ENCODE peak calls at places on chromosomes 4 and X, in eight cellular contexts. One of them, this sample, is unnamed.

GRCh38 chrX:119573840-119574393 is 446 bp upstream of the UBE2A start:
- DNase-seq in HCT116: peak
- DNase-seq in transverse colon: no peak
- DNase-seq in GM12892: peak
- DNase-seq in upper lobe of left lung: peak
- DNase-seq in K562: peak
- DNase-seq in stomach: no peak
- DNase-seq in GM12878: no peak
- DNase-seq in this sample: peak

GRCh38 chrX:105229146-105229545 is 8.7 kb upstream of the TEX13A start:
- DNase-seq in HCT116: no peak
- DNase-seq in transverse colon: no peak
- DNase-seq in GM12892: no peak
- DNase-seq in upper lobe of left lung: no peak
- DNase-seq in K562: no peak
- DNase-seq in stomach: no peak
- DNase-seq in GM12878: no peak
- DNase-seq in this sample: no peak

GRCh38 chr4:604131-604530 is 21.2 kb upstream of the PDE6B start:
- DNase-seq in HCT116: no peak
- DNase-seq in transverse colon: no peak
- DNase-seq in GM12892: no peak
- DNase-seq in upper lobe of left lung: no peak
- DNase-seq in K562: no peak
- DNase-seq in stomach: no peak
- DNase-seq in GM12878: no peak
- DNase-seq in this sample: no peak

GRCh38 chrX:9749141-9749540 is 16.5 kb downstream of the GPR143 start:
- DNase-seq in HCT116: no peak
- DNase-seq in transverse colon: no peak
- DNase-seq in GM12892: no peak
- DNase-seq in upper lobe of left lung: no peak
- DNase-seq in K562: no peak
- DNase-seq in stomach: no peak
- DNase-seq in GM12878: no peak
- DNase-seq in this sample: no peak

GRCh38 chr4:48912349-48912748 is 5.8 kb upstream of the OCIAD2 start:
- DNase-seq in HCT116: no peak
- DNase-seq in transverse colon: no peak
- DNase-seq in GM12892: no peak
- DNase-seq in upper lobe of left lung: no peak
- DNase-seq in K562: no peak
- DNase-seq in stomach: no peak
- DNase-seq in GM12878: no peak
- DNase-seq in this sample: no peak

GRCh38 chr4:23934915-23935314 is 45.1 kb upstream of the PPARGC1A start:
- DNase-seq in HCT116: no peak
- DNase-seq in transverse colon: peak
- DNase-seq in GM12892: no peak
- DNase-seq in upper lobe of left lung: peak
- DNase-seq in K562: no peak
- DNase-seq in stomach: peak
- DNase-seq in GM12878: no peak
- DNase-seq in this sample: peak

GRCh38 chr4:73729534-73730165 is 10.7 kb upstream of the CXCL8 start:
- DNase-seq in HCT116: peak
- DNase-seq in transverse colon: peak
- DNase-seq in GM12892: no peak
- DNase-seq in upper lobe of left lung: peak
- DNase-seq in K562: peak
- DNase-seq in stomach: peak
- DNase-seq in GM12878: no peak
- DNase-seq in this sample: peak

GRCh38 chr4:124902111-124902510 is 189.6 kb upstream of the ANKRD50 start:
- DNase-seq in HCT116: no peak
- DNase-seq in transverse colon: no peak
- DNase-seq in GM12892: no peak
- DNase-seq in upper lobe of left lung: no peak
- DNase-seq in K562: no peak
- DNase-seq in stomach: no peak
- DNase-seq in GM12878: no peak
- DNase-seq in this sample: no peak

GRCh38 chrX:103688949-103689348 is 2.5 kb upstream of the MORF4L2 start:
- DNase-seq in HCT116: no peak
- DNase-seq in transverse colon: no peak
- DNase-seq in GM12892: no peak
- DNase-seq in upper lobe of left lung: no peak
- DNase-seq in K562: no peak
- DNase-seq in stomach: no peak
- DNase-seq in GM12878: no peak
- DNase-seq in this sample: no peak

GRCh38 chrX:83469551-83469950 is 38.5 kb upstream of the POU3F4 start:
- DNase-seq in HCT116: no peak
- DNase-seq in transverse colon: peak
- DNase-seq in GM12892: no peak
- DNase-seq in upper lobe of left lung: no peak
- DNase-seq in K562: no peak
- DNase-seq in stomach: peak
- DNase-seq in GM12878: no peak
- DNase-seq in this sample: no peak

GRCh38 chr4:107562306-107562705 is 157.7 kb downstream of the PAPSS1 start:
- DNase-seq in HCT116: no peak
- DNase-seq in transverse colon: no peak
- DNase-seq in GM12892: no peak
- DNase-seq in upper lobe of left lung: no peak
- DNase-seq in K562: no peak
- DNase-seq in stomach: no peak
- DNase-seq in GM12878: no peak
- DNase-seq in this sample: no peak

GRCh38 chr4:38044060-38044459 is 83.9 kb downstream of the PTTG2 start:
- DNase-seq in HCT116: no peak
- DNase-seq in transverse colon: no peak
- DNase-seq in GM12892: no peak
- DNase-seq in upper lobe of left lung: no peak
- DNase-seq in K562: no peak
- DNase-seq in stomach: no peak
- DNase-seq in GM12878: no peak
- DNase-seq in this sample: no peak

GRCh38 chr4:151035321-151035720 is 20.2 kb upstream of the LRBA start:
- DNase-seq in HCT116: no peak
- DNase-seq in transverse colon: peak
- DNase-seq in GM12892: no peak
- DNase-seq in upper lobe of left lung: no peak
- DNase-seq in K562: no peak
- DNase-seq in stomach: peak
- DNase-seq in GM12878: no peak
- DNase-seq in this sample: no peak

GRCh38 chrX:2442694-2443093 is 58.1 kb downstream of the DHRSX start:
- DNase-seq in HCT116: no peak
- DNase-seq in transverse colon: no peak
- DNase-seq in GM12892: no peak
- DNase-seq in upper lobe of left lung: no peak
- DNase-seq in K562: no peak
- DNase-seq in stomach: no peak
- DNase-seq in GM12878: no peak
- DNase-seq in this sample: no peak

GRCh38 chr4:6224725-6225124 is 24.4 kb upstream of the JAKMIP1 start:
- DNase-seq in HCT116: no peak
- DNase-seq in transverse colon: no peak
- DNase-seq in GM12892: no peak
- DNase-seq in upper lobe of left lung: no peak
- DNase-seq in K562: no peak
- DNase-seq in stomach: no peak
- DNase-seq in GM12878: no peak
- DNase-seq in this sample: peak

GRCh38 chr4:107997001-107997788 is 7.5 kb downstream of the HADH start:
- DNase-seq in HCT116: no peak
- DNase-seq in transverse colon: no peak
- DNase-seq in GM12892: no peak
- DNase-seq in upper lobe of left lung: peak
- DNase-seq in K562: no peak
- DNase-seq in stomach: no peak
- DNase-seq in GM12878: no peak
- DNase-seq in this sample: peak

GRCh38 chrX:72028701-72029470 is 102.8 kb downstream of the RTL5 start:
- DNase-seq in HCT116: no peak
- DNase-seq in transverse colon: no peak
- DNase-seq in GM12892: no peak
- DNase-seq in upper lobe of left lung: no peak
- DNase-seq in K562: no peak
- DNase-seq in stomach: no peak
- DNase-seq in GM12878: no peak
- DNase-seq in this sample: peak

GRCh38 chr4:115292320-115293092 is 179.1 kb upstream of the NDST4 start:
- DNase-seq in HCT116: no peak
- DNase-seq in transverse colon: no peak
- DNase-seq in GM12892: no peak
- DNase-seq in upper lobe of left lung: no peak
- DNase-seq in K562: no peak
- DNase-seq in stomach: no peak
- DNase-seq in GM12878: no peak
- DNase-seq in this sample: no peak

GRCh38 chr4:115293093-115293462 is 179.7 kb upstream of the NDST4 start:
- DNase-seq in HCT116: no peak
- DNase-seq in transverse colon: no peak
- DNase-seq in GM12892: no peak
- DNase-seq in upper lobe of left lung: no peak
- DNase-seq in K562: no peak
- DNase-seq in stomach: no peak
- DNase-seq in GM12878: no peak
- DNase-seq in this sample: no peak

DNA sequence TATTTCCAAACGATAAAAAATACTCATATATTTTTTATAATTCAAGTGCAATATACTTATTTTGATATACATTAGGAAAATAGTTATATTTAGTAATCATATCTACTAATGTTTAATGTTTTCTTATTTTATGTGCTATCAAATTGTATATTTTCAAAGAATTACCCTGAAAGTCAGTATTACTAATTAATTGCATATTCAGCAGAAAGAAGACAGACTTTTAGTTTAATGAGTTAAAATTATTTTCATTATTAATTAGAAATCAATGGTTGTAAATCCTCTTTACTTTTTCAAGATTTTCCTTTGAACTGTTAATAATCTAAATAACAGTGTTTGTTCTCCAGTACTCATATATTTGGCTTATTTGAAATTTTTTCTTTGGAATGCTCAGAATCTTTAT is 181.3 kb upstream of the NDST4 start:
- DNase-seq in HCT116: no peak
- DNase-seq in transverse colon: no peak
- DNase-seq in GM12892: no peak
- DNase-seq in upper lobe of left lung: no peak
- DNase-seq in K562: no peak
- DNase-seq in stomach: no peak
- DNase-seq in GM12878: no peak
- DNase-seq in this sample: no peak
- TF ChIP-seq POLR2A in HCT116: no peak
- TF ChIP-seq POLR2A in transverse colon: no peak
- TF ChIP-seq POLR2A in GM12892: no peak
- TF ChIP-seq POLR2A in upper lobe of left lung: no peak
- TF ChIP-seq POLR2A in K562: no peak
- TF ChIP-seq POLR2A in stomach: no peak
- TF ChIP-seq POLR2A in GM12878: no peak
- TF ChIP-seq POLR2A in this sample: no peak

DNA sequence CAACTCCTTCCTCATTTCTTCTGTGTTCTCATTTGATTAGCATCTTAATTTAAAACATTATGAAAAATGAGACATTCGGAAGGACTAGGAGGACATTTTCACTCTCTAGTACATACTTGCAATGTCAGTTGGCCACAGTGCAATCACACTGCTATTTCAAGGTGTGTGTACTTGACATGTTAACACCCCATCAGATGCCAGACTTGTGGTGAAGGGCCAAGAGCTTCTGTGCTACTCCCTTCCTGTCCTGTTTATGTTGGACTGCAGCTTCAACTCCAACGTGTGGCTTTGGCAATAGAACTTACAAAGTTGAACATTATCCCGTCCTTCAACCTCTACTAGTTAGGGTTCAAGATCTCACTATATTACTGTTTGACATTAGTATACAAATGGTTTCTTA is 221.0 kb downstream of the PALLD start:
- DNase-seq in HCT116: no peak
- DNase-seq in transverse colon: no peak
- DNase-seq in GM12892: no peak
- DNase-seq in upper lobe of left lung: peak
- DNase-seq in K562: no peak
- DNase-seq in stomach: no peak
- DNase-seq in GM12878: no peak
- DNase-seq in this sample: no peak
- TF ChIP-seq POLR2AphosphoS5 in HCT116: no peak
- TF ChIP-seq POLR2AphosphoS5 in transverse colon: no peak
- TF ChIP-seq POLR2AphosphoS5 in GM12892: no peak
- TF ChIP-seq POLR2AphosphoS5 in upper lobe of left lung: no peak
- TF ChIP-seq POLR2AphosphoS5 in K562: no peak
- TF ChIP-seq POLR2AphosphoS5 in stomach: no peak
- TF ChIP-seq POLR2AphosphoS5 in GM12878: no peak
- TF ChIP-seq POLR2AphosphoS5 in this sample: no peak

DNA sequence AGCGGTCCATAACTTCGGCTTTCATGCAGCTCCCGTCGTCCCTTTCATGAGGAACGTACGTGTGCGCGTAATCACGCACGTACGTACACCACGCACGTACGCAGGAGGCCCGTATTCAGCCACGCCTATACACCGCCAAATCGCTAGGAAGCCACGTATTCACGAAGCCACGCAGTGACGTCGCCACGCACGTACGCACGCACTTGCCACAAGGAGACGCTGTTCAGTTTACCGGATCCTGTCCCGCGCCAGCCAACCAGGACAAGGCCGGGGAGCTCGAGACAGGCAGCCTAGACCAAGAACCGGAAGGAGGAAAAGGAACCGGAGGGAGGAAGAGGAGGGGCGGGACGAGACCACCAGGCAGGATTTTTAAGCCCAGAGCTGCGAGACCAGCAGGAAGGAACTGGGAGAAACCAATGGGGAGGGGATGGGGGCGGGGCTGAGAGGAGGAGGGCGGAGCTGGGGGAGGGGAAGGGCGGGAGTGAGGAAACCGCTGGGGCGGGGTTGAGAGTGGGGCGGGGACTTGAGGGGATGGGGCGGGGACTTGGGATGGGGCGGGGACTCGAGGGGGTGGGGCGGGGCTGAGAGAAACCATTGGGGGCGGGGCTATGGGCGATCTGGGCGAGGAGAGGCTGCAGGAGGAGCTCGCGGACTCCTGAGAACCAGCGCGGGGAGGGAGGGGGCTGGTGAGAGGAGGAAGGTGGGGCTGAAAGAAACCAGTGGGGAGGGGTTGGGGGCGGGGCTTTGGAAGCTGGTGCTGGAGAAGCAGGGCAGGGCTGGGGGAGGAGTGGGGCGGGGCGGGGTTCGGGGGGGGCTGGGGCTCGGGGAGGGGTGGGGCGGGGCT is at the start of gene EOLA2:
- DNase-seq in HCT116: peak
- DNase-seq in transverse colon: peak
- DNase-seq in GM12892: peak
- DNase-seq in upper lobe of left lung: peak
- DNase-seq in K562: peak
- DNase-seq in stomach: peak
- DNase-seq in GM12878: peak
- DNase-seq in this sample: peak
- TF ChIP-seq POLR2A in HCT116: peak
- TF ChIP-seq POLR2A in transverse colon: peak
- TF ChIP-seq POLR2A in GM12892: no peak
- TF ChIP-seq POLR2A in upper lobe of left lung: no peak
- TF ChIP-seq POLR2A in K562: peak
- TF ChIP-seq POLR2A in stomach: no peak
- TF ChIP-seq POLR2A in GM12878: peak
- TF ChIP-seq POLR2A in this sample: no peak

GRCh38 chrX:101078716-101079115 is at the start of gene TMEM35A:
- DNase-seq in HCT116: no peak
- DNase-seq in transverse colon: peak
- DNase-seq in GM12892: no peak
- DNase-seq in upper lobe of left lung: no peak
- DNase-seq in K562: no peak
- DNase-seq in stomach: no peak
- DNase-seq in GM12878: no peak
- DNase-seq in this sample: no peak
- TF ChIP-seq POLR2AphosphoS5 in HCT116: no peak
- TF ChIP-seq POLR2AphosphoS5 in transverse colon: no peak
- TF ChIP-seq POLR2AphosphoS5 in GM12892: no peak
- TF ChIP-seq POLR2AphosphoS5 in upper lobe of left lung: no peak
- TF ChIP-seq POLR2AphosphoS5 in K562: no peak
- TF ChIP-seq POLR2AphosphoS5 in stomach: no peak
- TF ChIP-seq POLR2AphosphoS5 in GM12878: no peak
- TF ChIP-seq POLR2AphosphoS5 in this sample: peak

This sample was measured in sigmoid colon.